ENCODE peak calls at places on chromosomes 4 and X, in ten cellular contexts. A is CD8-positive, alpha-beta T cell; M is ovary; Y is CD8-positive, alpha-beta memory T cell; F is A549; B is testis; H is spleen; X is CD4-positive, CD25-positive, alpha-beta regulatory T cell; L is trophoblast cell; J is mesendoderm. P is an unnamed sample.

GRCh38 chr4:158371158-158371557 is 150.5 kb upstream of the RXFP1 start:
- DNase-seq in A (no peak), M (no peak), Y (no peak), F (peak; percentile 1), B (no peak), H (no peak), X (no peak), L (no peak), J (no peak), P (no peak)

GRCh38 chrX:16828126-16828908 is 41.8 kb downstream of the RBBP7 start:
- DNase-seq in A (no peak), M (no peak), Y (no peak), F (peak; percentile 36), B (no peak), H (no peak), X (no peak), L (no peak), J (no peak), P (no peak)

GRCh38 chr4:114780205-114780604 is 181.6 kb downstream of the UGT8 start:
- DNase-seq in A (no peak), M (no peak), Y (no peak), F (peak; percentile 16), B (peak; percentile 58), H (no peak), X (no peak), L (peak; percentile 26), J (peak; percentile 79), P (peak; percentile 33)

GRCh38 chr4:141807501-141807900 is 171.1 kb downstream of the IL15 start:
- DNase-seq in A (no peak), M (no peak), Y (no peak), F (no peak), B (no peak), H (no peak), X (no peak), L (no peak), J (no peak), P (no peak)

GRCh38 chrX:110026099-110026844 is 23.4 kb downstream of the TMEM164 start:
- DNase-seq in A (no peak), M (no peak), Y (no peak), F (peak; percentile 59), B (no peak), H (no peak), X (no peak), L (peak; percentile 13), J (no peak), P (no peak)

GRCh38 chr4:104425003-104425402 is 69.7 kb downstream of the CXXC4 start:
- DNase-seq in A (no peak), M (no peak), Y (no peak), F (no peak), B (peak; percentile 19), H (no peak), X (no peak), L (no peak), J (no peak), P (no peak)

GRCh38 chr4:74005528-74005927 is 7.1 kb upstream of the CXCL5 start:
- DNase-seq in A (no peak), M (no peak), Y (no peak), F (peak; percentile 90), B (no peak), H (no peak), X (no peak), L (peak; percentile 45), J (no peak), P (peak; percentile 68)

GRCh38 chr4:100188829-100189228 is 1.4 kb downstream of the DDIT4L start:
- DNase-seq in A (no peak), M (no peak), Y (no peak), F (no peak), B (no peak), H (no peak), X (no peak), L (no peak), J (no peak), P (no peak)

GRCh38 chrX:37509349-37509748 is 62.1 kb upstream of the LANCL3 start:
- DNase-seq in A (no peak), M (no peak), Y (no peak), F (no peak), B (no peak), H (no peak), X (no peak), L (no peak), J (peak; percentile 16), P (peak; percentile 5)

GRCh38 chrX:39067866-39068265 is 266.6 kb downstream of the MID1IP1 start:
- DNase-seq in A (no peak), M (no peak), Y (no peak), F (no peak), B (peak; percentile 26), H (no peak), X (no peak), L (peak; percentile 87), J (no peak), P (no peak)

GRCh38 chrX:37745835-37746234 is 34.0 kb upstream of the CYBB start:
- DNase-seq in A (no peak), M (no peak), Y (no peak), F (no peak), B (no peak), H (peak; percentile 69), X (no peak), L (peak; percentile 2), J (no peak), P (no peak)

GRCh38 chrX:55486736-55487135 is 2.9 kb downstream of the USP51 start:
- DNase-seq in A (no peak), M (no peak), Y (no peak), F (peak; percentile 4), B (no peak), H (no peak), X (no peak), L (no peak), J (no peak), P (no peak)

GRCh38 chr4:184817494-184818215 is 8.1 kb downstream of the ACSL1 start:
- DNase-seq in A (no peak), M (no peak), Y (no peak), F (no peak), B (no peak), H (peak; percentile 76), X (no peak), L (no peak), J (no peak), P (no peak)

GRCh38 chr4:184812651-184813181 is 13.1 kb downstream of the ACSL1 start:
- DNase-seq in A (no peak), M (no peak), Y (no peak), F (peak; percentile 36), B (no peak), H (no peak), X (no peak), L (peak; percentile 34), J (no peak), P (no peak)

GRCh38 chr4:184814686-184815045 is 11.1 kb downstream of the ACSL1 start:
- DNase-seq in A (no peak), M (no peak), Y (no peak), F (no peak), B (no peak), H (peak; percentile 81), X (no peak), L (no peak), J (no peak), P (no peak)

GRCh38 chr4:184816962-184817361 is 8.8 kb downstream of the ACSL1 start:
- DNase-seq in A (no peak), M (no peak), Y (no peak), F (no peak), B (no peak), H (no peak), X (no peak), L (no peak), J (no peak), P (no peak)

DNA sequence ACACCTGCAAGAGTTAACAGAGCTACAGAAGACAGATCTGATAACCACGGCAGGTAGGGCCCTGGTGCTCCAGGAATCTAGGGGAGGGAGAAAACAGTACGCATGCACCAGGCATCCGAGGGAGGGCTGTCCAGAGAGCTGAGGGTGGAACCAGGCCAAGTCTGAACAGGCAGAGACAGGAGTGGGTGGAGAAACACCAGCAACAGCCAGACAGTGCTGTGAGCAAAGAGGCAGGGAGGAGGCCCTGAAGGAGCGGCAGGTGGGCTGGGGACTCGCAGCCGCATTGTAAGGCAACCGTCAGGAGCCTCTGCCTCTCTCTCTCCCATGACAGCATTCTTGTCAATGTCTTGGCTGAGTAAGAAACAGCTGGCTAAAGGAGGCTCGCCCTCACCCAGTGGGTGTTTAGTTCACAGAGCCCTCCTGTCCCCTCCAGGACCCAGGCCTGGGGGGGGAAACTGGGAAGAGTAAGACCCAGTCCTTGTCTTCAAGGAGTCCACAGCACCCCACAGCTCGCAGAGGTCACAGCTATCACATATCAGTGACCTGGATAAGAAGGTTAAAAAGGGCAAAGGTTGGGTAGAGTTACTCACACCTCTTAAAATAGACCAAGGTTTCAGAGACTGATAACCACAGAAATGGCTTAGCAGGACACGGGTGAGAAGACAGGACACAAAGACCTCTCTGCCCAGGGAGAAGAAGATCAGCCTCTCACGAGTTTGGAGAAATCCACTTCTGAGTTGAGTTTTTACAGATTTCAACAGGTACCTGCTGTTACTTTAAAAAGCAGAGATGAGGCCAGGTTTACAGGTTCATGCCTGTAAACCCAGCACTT is 10.5 kb downstream of the ACSL1 start:
- DNase-seq in A (peak; percentile 24), M (peak; percentile 66), Y (no peak), F (no peak), B (peak; percentile 84), H (peak; percentile 84), X (no peak), L (peak; percentile 92), J (peak; percentile 42), P (peak; percentile 95)
- H3K4me3 ChIP-seq in A (no peak overlapping the region), M (no peak overlapping the region), Y (no peak overlapping the region), F (no peak overlapping the region), B (no peak overlapping the region), H (no peak overlapping the region), X (no peak overlapping the region), L (no peak overlapping the region), J (no peak overlapping the region), P (peak overlapping the region; percentile 6)

GRCh38 chr4:3833326-3833989 is 67.3 kb downstream of the ADRA2C start:
- DNase-seq in A (no peak), M (no peak), Y (no peak), F (no peak), B (no peak), H (no peak), X (no peak), L (no peak), J (no peak), P (no peak)
- H3K4me1 ChIP-seq in A (no peaks in the 10 kb centered on the region), M (peaks cover 2% of the 10 kb centered on the region), Y (no peaks in the 10 kb centered on the region), F (no peaks in the 10 kb centered on the region), B (peaks cover 10% of the 10 kb centered on the region), H (no peaks in the 10 kb centered on the region), X (no peaks in the 10 kb centered on the region), L (no peaks in the 10 kb centered on the region), J (peaks cover 6% of the 10 kb centered on the region), P (no peaks in the 10 kb centered on the region)

DNA sequence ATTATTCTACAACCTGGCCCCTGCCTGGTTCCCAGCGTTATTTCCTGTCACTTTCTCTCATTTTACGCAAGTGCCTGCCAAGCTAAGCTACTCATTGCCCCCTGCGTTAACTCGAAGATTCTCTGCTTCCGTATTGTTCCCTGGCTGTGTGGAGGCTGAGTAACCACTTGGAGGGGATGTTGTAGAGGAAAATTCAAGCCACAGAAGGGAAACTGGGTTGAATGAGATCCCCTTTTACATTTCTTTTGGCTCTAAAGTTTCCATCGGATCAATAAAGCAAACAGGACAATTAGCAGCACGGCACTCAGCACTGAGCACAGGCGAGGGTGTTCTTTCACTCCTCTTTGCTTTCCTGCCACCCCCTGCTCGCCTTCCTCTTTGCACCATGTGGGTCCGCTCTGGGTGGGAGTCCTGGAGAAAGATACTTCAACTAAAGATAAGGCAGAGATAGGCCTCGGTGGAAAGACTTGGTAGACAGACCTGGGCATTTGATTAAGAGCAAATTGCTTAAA is 4.2 kb upstream of the TMSB4X start:
- DNase-seq in A (peak; percentile 70), M (no peak), Y (peak; percentile 45), F (no peak), B (peak; percentile 33), H (peak; percentile 64), X (peak; percentile 49), L (peak; percentile 14), J (peak; percentile 78), P (peak; percentile 26)
- H3K4me3 ChIP-seq in A (peak overlapping the region; percentile 98), M (no peak overlapping the region), Y (peak overlapping the region; percentile 70), F (no peak overlapping the region), B (no peak overlapping the region), H (no peak overlapping the region), X (peak overlapping the region; percentile 98), L (no peak overlapping the region), J (no peak overlapping the region), P (no peak overlapping the region)

GRCh38 chrX:40083120-40083978 is 14.4 kb downstream of the BCOR start:
- DNase-seq in A (no peak), M (peak; percentile 69), Y (no peak), F (no peak), B (peak; percentile 30), H (peak; percentile 84), X (no peak), L (no peak), J (no peak), P (no peak)
- H3K4me1 ChIP-seq in A (peaks cover 53% of the 10 kb centered on the region), M (peaks cover 10% of the 10 kb centered on the region), Y (peaks cover 36% of the 10 kb centered on the region), F (peaks cover 31% of the 10 kb centered on the region), B (peaks cover 16% of the 10 kb centered on the region), H (no peaks in the 10 kb centered on the region), X (peaks cover 40% of the 10 kb centered on the region), L (peaks cover 29% of the 10 kb centered on the region), J (peaks cover 6% of the 10 kb centered on the region), P (peaks cover 14% of the 10 kb centered on the region)